ENCODE peak calls at places on chromosomes 16 and 17, in eight cellular contexts. E, D, S, J, N, M, V and A are unnamed samples.

GRCh38 chr16:56488035-56488434 is 31.8 kb downstream of the BBS2 start:
- DNase-seq in E (no peak), D (no peak), S (no peak), J (no peak), N (no peak), M (no peak), V (no peak), A (no peak)

GRCh38 chr17:81291662-81292061 is 3.4 kb downstream of the SLC38A10 start:
- DNase-seq in E (peak; percentile 50), D (peak; percentile 48), S (peak; percentile 78), J (peak; percentile 81), N (peak; percentile 86), M (peak; percentile 88), V (peak; percentile 55), A (peak; percentile 80)

GRCh38 chr17:50495918-50496317 is 12.3 kb upstream of the MYCBPAP start:
- DNase-seq in E (no peak), D (no peak), S (peak; percentile 54), J (no peak), N (no peak), M (no peak), V (peak; percentile 18), A (no peak)

GRCh38 chr17:31918701-31919128 is 17.2 kb upstream of the UTP6 start:
- DNase-seq in E (no peak), D (no peak), S (no peak), J (no peak), N (no peak), M (no peak), V (peak; percentile 14), A (no peak)

GRCh38 chr17:34207572-34207971 is 47.5 kb upstream of the CCL2 start:
- DNase-seq in E (no peak), D (no peak), S (peak; percentile 26), J (no peak), N (no peak), M (no peak), V (peak; percentile 12), A (peak; percentile 60)

GRCh38 chr17:81523139-81524062 is 4.8 kb upstream of the FSCN2 start:
- DNase-seq in E (peak; percentile 61), D (peak; percentile 77), S (peak; percentile 89), J (peak; percentile 63), N (no peak), M (no peak), V (peak; percentile 54), A (peak; percentile 63)

GRCh38 chr16:11572301-11572995 is 14.3 kb downstream of the LITAF start:
- DNase-seq in E (no peak), D (no peak), S (no peak), J (no peak), N (no peak), M (no peak), V (no peak), A (no peak)

GRCh38 chr16:64865037-64865696 is 256.7 kb downstream of the CDH11 start:
- DNase-seq in E (no peak), D (peak; percentile 62), S (peak; percentile 22), J (peak; percentile 69), N (no peak), M (no peak), V (peak; percentile 7), A (no peak)

GRCh38 chr17:2043785-2044184 is 2.0 kb downstream of the OVCA2 start:
- DNase-seq in E (no peak), D (no peak), S (peak; percentile 89), J (no peak), N (no peak), M (no peak), V (no peak), A (peak; percentile 80)

GRCh38 chr17:68057531-68057952 is 22.0 kb downstream of the KPNA2 start:
- DNase-seq in E (no peak), D (no peak), S (peak; percentile 60), J (peak; percentile 54), N (peak; percentile 46), M (peak; percentile 65), V (peak; percentile 51), A (peak; percentile 19)

GRCh38 chr17:73203788-73204479 is 11.1 kb downstream of the COG1 start:
- DNase-seq in E (no peak), D (no peak), S (no peak), J (no peak), N (no peak), M (no peak), V (no peak), A (no peak)

GRCh38 chr17:41402161-41402560 is 4.8 kb upstream of the KRT31 start:
- DNase-seq in E (no peak), D (no peak), S (peak; percentile 28), J (no peak), N (no peak), M (no peak), V (no peak), A (peak; percentile 62)

GRCh38 chr17:77568540-77568939 is 390.0 kb upstream of the TNRC6C start:
- DNase-seq in E (no peak), D (no peak), S (no peak), J (no peak), N (no peak), M (no peak), V (no peak), A (no peak)

GRCh38 chr17:45302649-45303173 is 14.1 kb downstream of the MAP3K14 start:
- DNase-seq in E (no peak), D (no peak), S (peak; percentile 75), J (no peak), N (no peak), M (peak; percentile 68), V (peak; percentile 90), A (peak; percentile 67)

GRCh38 chr16:88993946-88994600 is 17.1 kb upstream of the CBFA2T3 start:
- DNase-seq in E (no peak), D (no peak), S (no peak), J (no peak), N (no peak), M (no peak), V (no peak), A (no peak)

GRCh38 chr17:36901506-36901905 is 35.8 kb upstream of the LHX1 start:
- DNase-seq in E (no peak), D (peak; percentile 83), S (peak; percentile 18), J (no peak), N (no peak), M (no peak), V (peak; percentile 15), A (peak; percentile 99)

GRCh38 chr16:12257926-12258561 is 281.5 kb downstream of the SNX29 start:
- DNase-seq in E (no peak), D (peak; percentile 42), S (no peak), J (peak; percentile 57), N (peak; percentile 71), M (no peak), V (no peak), A (no peak)

GRCh38 chr17:2949469-2950044 is 113.8 kb downstream of the OR1D5 start:
- DNase-seq in E (no peak), D (no peak), S (peak; percentile 94), J (no peak), N (peak; percentile 77), M (no peak), V (peak; percentile 59), A (peak; percentile 78)

GRCh38 chr17:17837380-17837821 is 615 bp upstream of the SREBF1 start:
- DNase-seq in E (no peak), D (no peak), S (peak; percentile 87), J (no peak), N (peak; percentile 66), M (no peak), V (peak; percentile 90), A (peak; percentile 64)